ENCODE peak calls at places on chromosomes 12 and 14, in four cellular contexts. A, N, I and Q are unnamed samples.

GRCh38 chr12:45634273-45634917 is 95.1 kb upstream of the ARID2 start:
- DNase-seq in I (no peak), N (no peak), A (no peak), Q (no peak)

GRCh38 chr12:131987552-131987951 is 37.8 kb downstream of the EP400 start:
- DNase-seq in I (no peak), A (no peak), N (no peak), Q (no peak)

GRCh38 chr14:106875503-106875902 is 1349.1 kb downstream of the TMEM121 start:
- DNase-seq in A (no peak), N (no peak), I (no peak), Q (peak)

GRCh38 chr12:41436076-41436475 is 248.0 kb downstream of the PDZRN4 start:
- DNase-seq in I (no peak), N (no peak), A (no peak), Q (no peak)

GRCh38 chr12:4293942-4294505 is 20.5 kb downstream of the CCND2 start:
- DNase-seq in N (no peak), A (no peak), I (no peak), Q (no peak)

GRCh38 chr12:107236824-107237467 is 143.6 kb upstream of the CRY1 start:
- DNase-seq in N (no peak), I (no peak), A (peak), Q (no peak)

GRCh38 chr12:29783773-29784666 is at the start of gene TMTC1:
- DNase-seq in N (no peak), I (peak), A (peak), Q (no peak)

GRCh38 chr14:67240168-67240932 is 885 bp upstream of the PALS1 start:
- DNase-seq in A (peak), I (peak), N (no peak), Q (peak)

GRCh38 chr12:116558280-116559079 is 701 bp upstream of the MAP1LC3B2 start:
- DNase-seq in N (no peak), I (no peak), A (no peak), Q (peak)

GRCh38 chr12:82740129-82741000 is 53.7 kb downstream of the TMTC2 start:
- DNase-seq in N (peak), A (peak), I (no peak), Q (no peak)

GRCh38 chr12:14810953-14811483 is 3.0 kb downstream of the SMCO3 start:
- DNase-seq in N (no peak), A (peak), I (no peak), Q (peak)

GRCh38 chr12:54261817-54262402 is 18.0 kb downstream of the CBX5 start:
- DNase-seq in A (no peak), N (no peak), I (no peak), Q (no peak)

GRCh38 chr12:5428332-5429221 is 3.3 kb upstream of the NTF3 start:
- DNase-seq in A (no peak), I (no peak), N (no peak), Q (no peak)

GRCh38 chr14:95463173-95463901 is 53.1 kb downstream of the SYNE3 start:
- DNase-seq in N (no peak), I (peak), A (no peak), Q (peak)

GRCh38 chr12:50734409-50735263 is 29.3 kb upstream of the ATF1 start:
- DNase-seq in I (no peak), N (no peak), A (peak), Q (peak)

GRCh38 chr12:21910642-21911041 is 30.6 kb downstream of the ABCC9 start:
- DNase-seq in A (no peak), N (no peak), I (no peak), Q (no peak)

GRCh38 chr14:104771374-104771773 is 18.4 kb downstream of the SIVA1 start:
- DNase-seq in A (no peak), I (no peak), N (no peak), Q (no peak)

GRCh38 chr12:118714051-118714460 is 267.3 kb upstream of the SRRM4 start:
- DNase-seq in A (no peak), I (peak), N (no peak), Q (peak)

GRCh38 chr14:73723411-73723798 is 9.2 kb upstream of the PNMA1 start:
- DNase-seq in N (no peak), A (no peak), I (no peak), Q (no peak)

GRCh38 chr12:96063046-96063445 is 27.7 kb upstream of the LTA4H start:
- DNase-seq in I (no peak), N (no peak), A (no peak), Q (no peak)

GRCh38 chr12:124321556-124322270 is 26.8 kb downstream of the RFLNA start:
- DNase-seq in I (no peak), A (no peak), N (no peak), Q (no peak)

GRCh38 chr12:131946757-131947156 is 3.0 kb upstream of the EP400 start:
- DNase-seq in I (no peak), A (no peak), N (no peak), Q (no peak)

GRCh38 chr12:131131077-131131807 is 177.5 kb downstream of the ADGRD1 start:
- DNase-seq in A (no peak), I (no peak), N (no peak), Q (no peak)

GRCh38 chr14:76995279-76996035 is 33.1 kb downstream of the IRF2BPL start:
- DNase-seq in N (no peak), I (no peak), A (no peak), Q (no peak)

GRCh38 chr12:6979021-6979420 is 8.3 kb downstream of the EMG1 start:
- DNase-seq in I (no peak), N (no peak), A (no peak), Q (no peak)